ENCODE peak calls at places on chromosomes 13 and 19, in four cellular contexts. S is HL-60, H is GM12878, R is K562. D is an unnamed sample.

GRCh38 chr19:46489445-46490272 is 6.0 kb downstream of the PNMA8B start:
- DNase-seq in S (no peak), H (no peak), R (peak), D (no peak)

GRCh38 chr13:113777311-113778260 is 18.6 kb downstream of the TMEM255B start:
- DNase-seq in S (no peak), H (no peak), R (peak), D (no peak)

GRCh38 chr19:49851456-49852259 is 699 bp downstream of the PTOV1 start:
- DNase-seq in S (no peak), H (no peak), R (peak), D (no peak)

GRCh38 chr13:106121173-106121754 is 414.2 kb downstream of the EFNB2 start:
- DNase-seq in S (no peak), H (no peak), R (no peak), D (no peak)

GRCh38 chr13:100848304-100848703 is 173.7 kb upstream of the TMTC4 start:
- DNase-seq in S (no peak), H (no peak), R (no peak), D (no peak)

GRCh38 chr19:39399684-39400465 is 6.8 kb upstream of the ZFP36 start:
- DNase-seq in S (no peak), H (no peak), R (no peak), D (no peak)

GRCh38 chr13:28321751-28322150 is 173.2 kb downstream of the FLT1 start:
- DNase-seq in S (no peak), H (no peak), R (no peak), D (no peak)

GRCh38 chr13:99955107-99955746 is 16.3 kb downstream of the ZIC5 start:
- DNase-seq in S (no peak), H (no peak), R (no peak), D (no peak)

GRCh38 chr19:7928741-7929701 is 3.1 kb upstream of the CTXN1 start:
- DNase-seq in S (no peak), H (no peak), R (peak), D (peak)

GRCh38 chr19:1755467-1756155 is 2.3 kb downstream of the ONECUT3 start:
- DNase-seq in S (no peak), H (no peak), R (no peak), D (no peak)

GRCh38 chr19:4676955-4677731 is 7.0 kb upstream of the MYDGF start:
- DNase-seq in S (no peak), H (no peak), R (peak), D (no peak)

GRCh38 chr13:105990256-105990958 is 545.1 kb downstream of the EFNB2 start:
- DNase-seq in S (no peak), H (no peak), R (no peak), D (no peak)

GRCh38 chr19:8580710-8581281 is 3.6 kb upstream of the MYO1F start:
- DNase-seq in S (peak), H (no peak), R (peak), D (peak)

GRCh38 chr13:39538826-39539555 is 64.0 kb downstream of the LHFPL6 start:
- DNase-seq in S (no peak), H (no peak), R (no peak), D (no peak)

GRCh38 chr19:54432144-54432738 is 16.8 kb upstream of the LENG8 start:
- DNase-seq in S (no peak), H (no peak), R (no peak), D (no peak)

GRCh38 chr19:11092181-11092538 is 2.9 kb downstream of the LDLR start:
- DNase-seq in S (no peak), H (no peak), R (no peak), D (no peak)

GRCh38 chr13:30943881-30944280 is 11.4 kb downstream of the TEX26 start:
- DNase-seq in S (no peak), H (no peak), R (no peak), D (no peak)

GRCh38 chr19:22945560-22945959 is 57.4 kb downstream of the ZNF728 start:
- DNase-seq in S (peak), H (no peak), R (peak), D (no peak)

GRCh38 chr13:112182831-112183543 is 116.0 kb downstream of the SOX1 start:
- DNase-seq in S (peak), H (no peak), R (no peak), D (no peak)

GRCh38 chr19:15280048-15280725 is 47.9 kb upstream of the EPHX3 start:
- DNase-seq in S (no peak), H (no peak), R (no peak), D (no peak)

GRCh38 chr19:36577271-36577996 is 4.3 kb upstream of the ZNF529 start:
- DNase-seq in S (no peak), H (no peak), R (no peak), D (no peak)

GRCh38 chr13:99276706-99277105 is 18.5 kb upstream of the GPR18 start:
- DNase-seq in S (no peak), H (no peak), R (no peak), D (no peak)

GRCh38 chr19:58328999-58329398 is 2.2 kb downstream of the ZSCAN22 start:
- DNase-seq in S (no peak), H (no peak), R (peak), D (no peak)

GRCh38 chr13:28741080-28741479 is 22.3 kb upstream of the SLC46A3 start:
- DNase-seq in S (no peak), H (no peak), R (no peak), D (no peak)

GRCh38 chr13:40518481-40518882 is 148.0 kb downstream of the FOXO1 start:
- DNase-seq in S (no peak), H (peak), R (no peak), D (no peak)

GRCh38 chr19:12784394-12784870 is 6.9 kb upstream of the JUNB start:
- DNase-seq in S (no peak), H (no peak), R (peak), D (no peak)

GRCh38 chr19:19115954-19116353 is 22.3 kb downstream of the TMEM161A start:
- DNase-seq in S (no peak), H (no peak), R (peak), D (no peak)

GRCh38 chr19:33293255-33294057 is 8.9 kb downstream of the CEBPA start:
- DNase-seq in S (peak), H (no peak), R (peak), D (no peak)

GRCh38 chr13:43261018-43261417 is 237.6 kb downstream of the DNAJC15 start:
- DNase-seq in S (no peak), H (no peak), R (no peak), D (no peak)

GRCh38 chr13:79282976-79283375 is 123.1 kb downstream of the RBM26 start:
- DNase-seq in S (peak), H (no peak), R (no peak), D (no peak)
- TF ChIP-seq SPI1 in S (peak), H (no peak), R (no peak), D (no peak)

GRCh38 chr19:51366999-51367564 is 894 bp upstream of the ETFB start:
- DNase-seq in S (no peak), H (no peak), R (no peak), D (no peak)
- TF ChIP-seq SPI1 in S (no peak), H (peak), R (no peak), D (no peak)

GRCh38 chr19:16400911-16401675 is 70.7 kb downstream of the EPS15L1 start:
- DNase-seq in S (no peak), H (no peak), R (no peak), D (no peak)
- TF ChIP-seq SPI1 in S (no peak), H (no peak), R (no peak), D (no peak)

GRCh38 chr19:35109395-35110112 is 6.1 kb upstream of the FXYD3 start:
- DNase-seq in S (no peak), H (no peak), R (no peak), D (no peak)
- TF ChIP-seq SPI1 in S (no peak), H (no peak), R (no peak), D (no peak)